ENCODE peak calls at places on chromosomes 7 and 10, in five cellular contexts. J is neuronal stem cell, Z is mesenchymal stem cell, T is IMR-90, K is H1. S is an unnamed sample.

GRCh38 chr10:100878291-100878910 is 34.4 kb upstream of the SLF2 start:
- DNase-seq in T (peak), K (peak), J (peak), Z (peak), S (peak)

GRCh38 chr10:9289811-9290210 is 1235.3 kb downstream of the GATA3 start:
- DNase-seq in K (no peak), J (no peak), T (no peak), Z (no peak), S (no peak)

GRCh38 chr10:58661902-58662301 is 149.2 kb downstream of the BICC1 start:
- DNase-seq in K (no peak), Z (no peak), J (no peak), T (no peak), S (peak)

GRCh38 chr10:124653811-124654651 is 90.1 kb downstream of the FAM53B start:
- DNase-seq in J (no peak), T (no peak), Z (no peak), K (no peak), S (no peak)

GRCh38 chr7:128755816-128756476 is 16.8 kb downstream of the CALU start:
- DNase-seq in K (no peak), Z (peak), J (no peak), T (peak), S (peak)

GRCh38 chr7:131040467-131040932 is 287.2 kb upstream of the MKLN1 start:
- DNase-seq in Z (peak), J (peak), K (no peak), T (peak), S (peak)

GRCh38 chr10:117299435-117299834 is 58.5 kb downstream of the SLC18A2 start:
- DNase-seq in K (no peak), T (no peak), Z (no peak), J (no peak), S (no peak)

GRCh38 chr10:130301026-130301892 is 165.1 kb downstream of the GLRX3 start:
- DNase-seq in K (no peak), Z (no peak), T (no peak), J (no peak), S (no peak)

GRCh38 chr7:137120690-137121089 is 222.8 kb downstream of the PTN start:
- DNase-seq in Z (no peak), K (no peak), T (no peak), J (no peak), S (no peak)

GRCh38 chr7:4962872-4963775 is 4.1 kb upstream of the MMD2 start:
- DNase-seq in K (no peak), T (no peak), Z (no peak), J (no peak), S (no peak)

GRCh38 chr7:101562531-101563197 is 66.4 kb downstream of the MYL10 start:
- DNase-seq in Z (no peak), T (no peak), K (no peak), J (no peak), S (no peak)

GRCh38 chr7:909358-910329 is 33.3 kb downstream of the GET4 start:
- DNase-seq in J (peak), K (no peak), T (peak), Z (peak), S (no peak)

GRCh38 chr10:13516176-13516575 is 12.6 kb downstream of the BEND7 start:
- DNase-seq in T (no peak), J (no peak), K (no peak), Z (no peak), S (no peak)

GRCh38 chr10:85026878-85027467 is 698.6 kb downstream of the CCSER2 start:
- DNase-seq in Z (no peak), K (no peak), J (no peak), T (no peak), S (no peak)

GRCh38 chr7:17663056-17663675 is 277.1 kb downstream of the SNX13 start:
- DNase-seq in Z (peak), J (no peak), T (peak), K (no peak), S (peak)

GRCh38 chr10:109282510-109282909 is 640.8 kb downstream of the XPNPEP1 start:
- DNase-seq in K (no peak), J (no peak), Z (peak), T (peak), S (no peak)

GRCh38 chr7:18357691-18358090 is 137.9 kb upstream of the HDAC9 start:
- DNase-seq in T (peak), K (no peak), Z (peak), J (no peak), S (no peak)

GRCh38 chr7:146683439-146683838 is 566.8 kb downstream of the CNTNAP2 start:
- DNase-seq in K (no peak), Z (peak), T (no peak), J (no peak), S (no peak)

GRCh38 chr7:13875496-13876074 is 113.9 kb downstream of the ETV1 start:
- DNase-seq in Z (no peak), J (no peak), K (no peak), T (no peak), S (no peak)

GRCh38 chr10:129615921-129616525 is 149.0 kb downstream of the MGMT start:
- DNase-seq in J (no peak), K (no peak), Z (no peak), T (no peak), S (no peak)

GRCh38 chr7:140402178-140402835 is 1.6 kb upstream of the RAB19 start:
- DNase-seq in T (peak), Z (peak), J (no peak), K (no peak), S (peak)

GRCh38 chr10:16933799-16934198 is 116.6 kb upstream of the RSU1 start:
- DNase-seq in K (no peak), J (no peak), Z (peak), T (no peak), S (peak)

GRCh38 chr10:90872648-90873020 is 860 bp downstream of the RPP30 start:
- DNase-seq in J (no peak), Z (no peak), T (no peak), K (no peak), S (no peak)

GRCh38 chr10:6416892-6417512 is 163.1 kb downstream of the PRKCQ start:
- DNase-seq in T (peak), K (no peak), Z (peak), J (peak), S (peak)

GRCh38 chr10:50242777-50243176 is 8.5 kb downstream of the ASAH2 start:
- DNase-seq in J (no peak), K (no peak), Z (no peak), T (no peak), S (no peak)

GRCh38 chr7:138768251-138768650 is 29.5 kb upstream of the TMEM213 start:
- DNase-seq in T (no peak), K (no peak), J (no peak), Z (no peak), S (no peak)

GRCh38 chr10:26621889-26622681 is 75.4 kb upstream of the PDSS1 start:
- DNase-seq in J (peak), K (no peak), T (peak), Z (no peak), S (peak)

GRCh38 chr7:152527610-152528032 is 91.8 kb upstream of the KMT2C start:
- DNase-seq in J (no peak), T (no peak), K (no peak), Z (no peak), S (no peak)

GRCh38 chr7:54392935-54393334 is 149.2 kb upstream of the VSTM2A start:
- DNase-seq in Z (no peak), J (no peak), T (no peak), K (no peak), S (no peak)

GRCh38 chr7:23863209-23863798 is 153.3 kb downstream of the STK31 start:
- DNase-seq in K (no peak), J (peak), T (peak), Z (peak), S (no peak)

GRCh38 chr10:70053896-70054641 is 1.4 kb downstream of the MACROH2A2 start:
- DNase-seq in Z (no peak), T (no peak), J (no peak), K (no peak), S (no peak)

GRCh38 chr7:128427289-128427891 is 17.6 kb upstream of the IMPDH1 start:
- DNase-seq in T (peak), Z (peak), J (peak), K (no peak), S (peak)

GRCh38 chr10:118944959-118945622 is 84.4 kb upstream of the NANOS1 start:
- DNase-seq in T (no peak), K (no peak), Z (no peak), J (no peak), S (peak)

GRCh38 chr7:98733036-98733435 is 116.0 kb downstream of the NPTX2 start:
- DNase-seq in K (no peak), T (peak), J (no peak), Z (peak), S (peak)

GRCh38 chr7:96233084-96233483 is 88.8 kb downstream of the SLC25A13 start:
- DNase-seq in T (no peak), K (no peak), Z (no peak), J (no peak), S (peak)
- H4K91ac ChIP-seq in T (no peak), K (no peak), Z (no peak), J (no peak), S (no peak)

GRCh38 chr10:329361-330099 is 194.3 kb downstream of the ZMYND11 start:
- DNase-seq in K (no peak), J (no peak), Z (peak), T (peak), S (peak)
- H3K27ac ChIP-seq in K (peak), J (peak), Z (peak), T (peak), S (no peak)

DNA sequence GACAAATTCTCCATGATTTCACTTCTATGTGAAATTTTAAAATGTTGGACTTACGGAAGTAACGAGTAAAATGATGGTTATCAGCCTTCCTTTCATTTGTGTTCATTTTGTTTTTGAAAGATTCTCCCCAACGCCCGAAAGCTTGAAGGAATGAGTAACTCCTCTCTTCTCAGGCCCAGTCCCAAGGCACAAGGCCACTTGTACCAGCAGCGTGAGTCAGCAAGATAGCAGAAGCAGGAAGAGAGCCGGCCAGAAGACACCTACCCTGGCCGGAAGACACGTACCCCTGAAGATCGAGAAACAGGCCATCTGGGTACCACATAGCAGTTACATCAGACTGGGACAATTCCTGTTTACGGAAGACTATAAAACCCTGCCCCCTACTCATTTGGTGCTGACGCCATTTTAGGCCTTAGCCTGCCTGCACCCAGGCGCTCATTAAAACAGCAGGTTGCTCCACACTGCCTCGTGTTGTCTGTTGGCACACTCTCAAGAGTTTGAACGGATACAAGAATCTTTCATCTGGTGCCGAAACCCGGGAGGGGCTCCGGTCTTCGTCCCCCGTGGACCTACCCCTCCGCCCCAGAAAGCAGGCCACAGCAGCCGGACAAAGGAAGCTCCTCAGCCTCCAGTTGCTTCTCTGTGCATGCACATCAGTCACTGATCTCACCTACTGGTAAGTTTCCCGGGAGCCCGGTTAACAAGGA is 60.4 kb downstream of the LRRC17 start:
- DNase-seq in J (no peak), Z (peak), K (no peak), T (no peak), S (peak)
- H2BK5ac ChIP-seq in J (no peak), Z (no peak), K (no peak), T (no peak), S (no peak)

DNA sequence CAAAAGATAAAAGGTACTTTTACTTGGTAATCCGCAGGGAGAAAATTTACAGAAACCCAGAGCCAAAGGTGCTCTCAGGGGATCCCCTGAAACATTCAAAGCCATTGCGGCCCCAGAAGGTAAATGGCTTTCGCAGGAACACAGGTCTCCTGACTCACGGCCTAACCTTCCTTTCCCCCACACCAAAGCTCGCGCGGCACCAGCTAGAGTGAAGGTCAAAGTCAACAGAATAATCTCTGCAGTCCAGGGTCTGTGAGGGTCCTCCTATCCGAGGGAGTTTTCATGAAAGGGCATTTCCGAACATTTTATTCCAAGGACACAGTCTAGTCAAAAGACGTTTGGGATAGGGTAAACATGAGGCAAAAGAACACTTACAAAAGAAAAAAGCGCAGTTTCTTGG is 615 bp upstream of the STEAP2 start:
- DNase-seq in T (no peak), Z (no peak), K (no peak), J (no peak), S (no peak)
- H4K91ac ChIP-seq in T (no peak), Z (no peak), K (no peak), J (no peak), S (no peak)

GRCh38 chr10:30705625-30706149 is 76.1 kb upstream of the LYZL2 start:
- DNase-seq in J (no peak), K (no peak), T (no peak), Z (no peak), S (no peak)
- H3K27ac ChIP-seq in J (no peak), K (no peak), T (no peak), Z (no peak), S (no peak)

GRCh38 chr10:79111427-79111826 is 42.7 kb downstream of the ZMIZ1 start:
- DNase-seq in T (peak), Z (no peak), J (no peak), K (no peak), S (no peak)

GRCh38 chr10:79112898-79113431 is 44.2 kb downstream of the ZMIZ1 start:
- DNase-seq in J (no peak), K (no peak), T (peak), Z (peak), S (no peak)

GRCh38 chr10:79111846-79112614 is 43.3 kb downstream of the ZMIZ1 start:
- DNase-seq in Z (no peak), J (no peak), K (no peak), T (no peak), S (no peak)

GRCh38 chr10:79115302-79115701 is 46.5 kb downstream of the ZMIZ1 start:
- DNase-seq in J (no peak), T (no peak), Z (no peak), K (no peak), S (no peak)

DNA sequence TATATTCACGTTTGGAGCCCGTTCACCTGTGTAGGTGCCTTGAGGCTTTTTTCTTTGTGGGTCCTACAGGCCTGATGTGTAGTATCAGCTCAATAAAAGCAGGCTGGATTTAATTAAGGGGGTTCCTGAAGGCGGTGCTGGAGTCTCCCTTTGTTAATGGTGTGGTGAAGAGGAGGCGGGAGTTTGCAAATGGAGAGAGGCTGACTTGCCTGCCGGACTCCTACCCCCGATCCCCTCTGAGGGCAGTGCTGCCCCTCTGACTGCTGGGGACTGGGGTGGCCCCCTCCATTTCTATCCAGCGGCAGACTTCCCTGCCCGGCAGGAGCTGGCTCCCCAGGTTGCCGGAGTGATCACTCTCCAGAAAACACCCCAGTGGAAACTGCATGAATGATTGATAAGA is 45.1 kb downstream of the ZMIZ1 start:
- DNase-seq in Z (no peak), J (no peak), T (no peak), K (no peak), S (no peak)
- H2BK5ac ChIP-seq in Z (no peak), J (no peak), T (peak), K (peak), S (no peak)

GRCh38 chr10:110567201-110568054 is at the start of gene SMC3:
- DNase-seq in J (peak), T (peak), Z (peak), K (peak), S (peak)
- H4K91ac ChIP-seq in J (no peak), T (peak), Z (peak), K (peak), S (peak)

GRCh38 chr10:95573497-95573896 is 12.3 kb upstream of the SORBS1 start:
- DNase-seq in K (no peak), Z (no peak), T (no peak), J (no peak), S (no peak)

GRCh38 chr10:95572451-95572850 is 11.3 kb upstream of the SORBS1 start:
- DNase-seq in Z (no peak), T (no peak), K (no peak), J (no peak), S (no peak)

GRCh38 chr10:95574649-95575365 is 13.6 kb upstream of the SORBS1 start:
- DNase-seq in T (no peak), Z (no peak), K (no peak), J (no peak), S (no peak)

GRCh38 chr10:95571390-95571789 is 10.2 kb upstream of the SORBS1 start:
- DNase-seq in K (no peak), Z (no peak), J (no peak), T (no peak), S (no peak)

DNA sequence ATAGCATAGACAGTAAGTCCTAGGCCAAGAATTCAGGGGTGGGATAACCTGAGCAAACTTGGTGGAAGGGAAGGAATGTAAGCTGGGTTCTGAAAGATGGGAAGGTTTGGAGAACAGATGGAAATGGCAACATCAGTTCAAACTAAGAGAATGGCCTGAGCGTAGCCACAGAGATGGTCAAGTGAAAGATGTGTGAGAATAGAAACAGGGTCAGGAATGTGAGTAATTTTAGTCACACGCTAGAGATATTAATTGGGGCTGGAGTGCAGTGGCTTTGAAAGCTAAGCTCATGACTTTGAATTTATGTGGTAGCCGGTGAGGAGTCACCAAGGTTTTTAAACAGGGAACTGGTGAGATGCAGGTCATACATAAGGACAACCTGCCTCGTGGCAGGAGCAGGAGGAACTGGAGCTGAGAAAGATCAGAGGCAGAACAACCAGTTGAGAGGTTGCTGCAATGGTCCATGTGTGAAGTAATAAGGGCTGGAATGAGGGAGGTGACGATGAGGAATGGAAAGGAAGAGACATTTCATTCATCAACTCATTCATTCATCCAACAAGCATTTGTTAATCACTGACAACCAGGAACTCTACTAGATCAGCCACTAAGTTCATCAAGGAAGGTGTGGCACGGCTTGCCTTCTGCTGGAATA is 12.9 kb upstream of the SORBS1 start:
- DNase-seq in K (no peak), J (no peak), T (no peak), Z (no peak), S (no peak)
- H3K27ac ChIP-seq in K (no peak), J (no peak), T (no peak), Z (no peak), S (no peak)

S was measured in trophoblast cell.